ENCODE peak calls at places on chromosomes 13 and 19, in six cellular contexts. P, Z, U, N, I and J are unnamed samples.

GRCh38 chr13:52845766-52846566 is 2.5 kb downstream of the PCDH8 start:
- DNase-seq in P (peak), N (no peak), U (peak), I (no peak), Z (no peak), J (no peak)

GRCh38 chr19:44722131-44723121 is 23.5 kb downstream of the CEACAM16 start:
- DNase-seq in I (peak), N (no peak), Z (no peak), P (no peak), U (no peak), J (no peak)

GRCh38 chr13:95756072-95756471 is 79.1 kb downstream of the DNAJC3 start:
- DNase-seq in Z (no peak), I (no peak), N (no peak), P (peak), U (no peak), J (no peak)

GRCh38 chr13:113410472-113411201 is 42.7 kb downstream of the ADPRHL1 start:
- DNase-seq in N (peak), I (peak), Z (peak), P (peak), U (peak), J (peak)

GRCh38 chr19:12997967-12998940 is 3.0 kb downstream of the NFIX start:
- DNase-seq in Z (no peak), P (no peak), N (no peak), I (no peak), U (no peak), J (no peak)

GRCh38 chr19:39546599-39546998 is 6.6 kb upstream of the EID2 start:
- DNase-seq in P (no peak), Z (no peak), N (no peak), I (no peak), U (no peak), J (no peak)

GRCh38 chr19:58097783-58098681 is at the start of gene ZSCAN18:
- DNase-seq in Z (peak), N (peak), P (peak), I (peak), U (peak), J (peak)

GRCh38 chr19:47315125-47315821 is 5.6 kb downstream of the C5AR1 start:
- DNase-seq in U (peak), I (peak), Z (peak), P (peak), N (peak), J (no peak)

GRCh38 chr13:52345048-52345447 is 60.9 kb downstream of the THSD1 start:
- DNase-seq in I (no peak), P (peak), N (no peak), U (no peak), Z (no peak), J (no peak)

GRCh38 chr19:10420444-10421239 is at the start of gene PDE4A:
- DNase-seq in I (no peak), P (peak), U (no peak), Z (no peak), N (no peak), J (no peak)

GRCh38 chr13:39527961-39528720 is 74.9 kb downstream of the LHFPL6 start:
- DNase-seq in P (peak), U (no peak), I (no peak), Z (peak), N (peak), J (peak)

GRCh38 chr19:18128044-18128443 is 24.9 kb upstream of the PIK3R2 start:
- DNase-seq in Z (no peak), U (no peak), N (no peak), I (no peak), P (no peak), J (no peak)

GRCh38 chr19:13051581-13052165 is 51.0 kb downstream of the LYL1 start:
- DNase-seq in N (no peak), P (peak), Z (no peak), I (no peak), U (peak), J (no peak)

GRCh38 chr19:53927745-53928144 is 18.7 kb downstream of the CACNG7 start:
- DNase-seq in U (peak), N (peak), Z (peak), P (peak), I (no peak), J (peak)

GRCh38 chr13:85930108-85930507 is 130.9 kb upstream of the SLITRK6 start:
- DNase-seq in Z (no peak), I (no peak), N (no peak), U (no peak), P (no peak), J (no peak)

GRCh38 chr13:114319441-114319871 is 5.2 kb downstream of the CHAMP1 start:
- DNase-seq in Z (peak), I (no peak), U (no peak), N (peak), P (peak), J (peak)

GRCh38 chr13:46640843-46641242 is 87.9 kb downstream of the LRCH1 start:
- DNase-seq in I (no peak), U (no peak), N (no peak), P (no peak), Z (no peak), J (no peak)

GRCh38 chr19:351976-352625 is 7.5 kb upstream of the MIER2 start:
- DNase-seq in Z (no peak), P (no peak), I (peak), U (no peak), N (no peak), J (no peak)

GRCh38 chr19:38841787-38842438 is 7.9 kb downstream of the HNRNPL start:
- DNase-seq in U (no peak), P (no peak), Z (no peak), I (no peak), N (no peak), J (no peak)

GRCh38 chr19:19513671-19514070 is 1.7 kb downstream of the TSSK6 start:
- DNase-seq in Z (no peak), N (no peak), I (no peak), P (no peak), U (no peak), J (no peak)

GRCh38 chr13:23618341-23618740 is 48.1 kb downstream of the TNFRSF19 start:
- DNase-seq in Z (peak), P (peak), N (peak), I (no peak), U (no peak), J (peak)

GRCh38 chr19:38245826-38246498 is 10.2 kb downstream of the PPP1R14A start:
- DNase-seq in U (peak), N (no peak), I (no peak), Z (no peak), P (peak), J (no peak)

GRCh38 chr13:109200556-109200955 is 571.1 kb downstream of the MYO16 start:
- DNase-seq in Z (no peak), U (no peak), P (no peak), N (no peak), I (no peak), J (no peak)

GRCh38 chr13:77919351-77920294 is 992 bp upstream of the EDNRB start:
- DNase-seq in N (no peak), I (peak), U (peak), Z (no peak), P (peak), J (no peak)

GRCh38 chr13:91142572-91142971 is 204.9 kb upstream of the MIR17HG start:
- DNase-seq in U (no peak), P (peak), Z (no peak), N (no peak), I (no peak), J (no peak)

GRCh38 chr13:30696278-30697176 is 38.8 kb upstream of the ALOX5AP start:
- DNase-seq in N (no peak), U (no peak), Z (no peak), P (no peak), I (no peak), J (no peak)

GRCh38 chr13:20492641-20493040 is 33.0 kb downstream of the CRYL1 start:
- DNase-seq in Z (no peak), P (peak), I (no peak), U (peak), N (no peak), J (no peak)
- H3K4me3 ChIP-seq in Z (no peak), P (no peak), I (no peak), U (no peak), N (no peak), J (no peak)

GRCh38 chr19:33022472-33023116 is 42.1 kb downstream of the RHPN2 start:
- DNase-seq in U (no peak), P (no peak), I (no peak), Z (no peak), N (no peak), J (no peak)
- TF ChIP-seq CTCF in U (no peak), P (no peak), I (no peak), Z (no peak), N (no peak), J (no peak)

GRCh38 chr19:6739390-6739883 is at the start of gene TRIP10:
- DNase-seq in N (no peak), I (peak), Z (no peak), U (peak), P (peak), J (no peak)

GRCh38 chr19:6739884-6740588 is 556 bp downstream of the TRIP10 start:
- DNase-seq in I (no peak), P (no peak), N (no peak), U (no peak), Z (no peak), J (no peak)

GRCh38 chr19:6737284-6737872 is at the start of gene GPR108:
- DNase-seq in Z (peak), P (peak), U (peak), N (peak), I (peak), J (peak)

GRCh38 chr19:6737873-6738725 is 719 bp upstream of the GPR108 start:
- DNase-seq in Z (peak), P (peak), U (peak), I (peak), N (peak), J (no peak)

GRCh38 chr19:6738726-6739389 is 622 bp upstream of the TRIP10 start:
- DNase-seq in U (peak), P (peak), Z (no peak), I (no peak), N (no peak), J (peak)
- H3K4me3 ChIP-seq in U (peak), P (peak), Z (peak), I (peak), N (peak), J (peak)

DNA sequence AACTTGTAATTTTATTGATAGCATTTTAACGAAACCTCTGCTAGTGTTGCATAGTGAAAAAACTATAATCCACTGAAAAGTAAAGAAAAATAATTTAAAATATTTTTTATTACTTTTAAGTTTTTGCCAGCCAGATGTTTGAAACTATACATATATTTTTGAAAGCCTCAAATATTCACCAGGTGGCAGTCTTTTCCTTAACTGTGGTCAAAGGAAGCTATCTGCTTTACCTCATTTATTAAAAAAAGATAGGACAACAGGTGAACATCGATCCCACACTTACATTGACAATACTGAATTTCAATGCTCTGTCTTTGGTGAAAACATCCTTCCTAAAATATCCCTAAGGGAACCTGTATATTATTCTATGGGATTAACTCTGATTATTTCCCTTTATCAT is 100.5 kb downstream of the TRPC4 start:
- DNase-seq in P (peak), I (no peak), Z (no peak), N (no peak), U (no peak), J (no peak)
- TF ChIP-seq CTCF in P (peak), I (peak), Z (no peak), N (peak), U (no peak), J (no peak)

GRCh38 chr13:43129511-43130130 is 106.2 kb downstream of the DNAJC15 start:
- DNase-seq in Z (no peak), N (no peak), U (no peak), I (no peak), P (no peak), J (no peak)

GRCh38 chr13:43127103-43127817 is 103.9 kb downstream of the DNAJC15 start:
- DNase-seq in N (no peak), Z (no peak), P (no peak), I (no peak), U (no peak), J (no peak)

GRCh38 chr13:43127827-43128226 is 104.4 kb downstream of the DNAJC15 start:
- DNase-seq in I (no peak), U (no peak), N (no peak), Z (no peak), P (no peak), J (no peak)

GRCh38 chr13:43128504-43128929 is 105.1 kb downstream of the DNAJC15 start:
- DNase-seq in N (no peak), P (no peak), I (no peak), U (no peak), Z (no peak), J (no peak)

DNA sequence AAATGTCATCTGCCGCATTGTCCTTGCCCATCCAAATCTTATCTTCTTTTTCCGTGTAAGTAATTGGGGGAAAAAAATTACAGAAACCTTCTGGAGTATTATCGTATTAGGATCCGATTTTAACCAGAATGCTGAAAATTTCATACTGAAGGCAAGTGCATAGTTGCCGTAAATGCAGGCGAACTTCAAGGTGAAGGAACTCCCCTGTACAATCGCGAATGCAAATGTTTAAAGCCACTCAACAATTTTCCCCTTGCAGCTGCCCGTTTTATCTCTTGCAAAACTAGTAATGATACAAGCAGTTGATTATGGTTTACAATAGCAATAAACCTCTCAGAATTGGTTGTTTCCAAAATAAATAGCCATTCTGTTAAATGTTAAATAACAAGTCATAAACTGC is 105.6 kb downstream of the DNAJC15 start:
- DNase-seq in I (no peak), N (no peak), U (no peak), P (no peak), Z (no peak), J (no peak)
- H3K4me3 ChIP-seq in I (no peak), N (no peak), U (no peak), P (no peak), Z (no peak), J (no peak)

GRCh38 chr13:43787998-43788397 is 1.2 kb upstream of the ENOX1 start:
- DNase-seq in I (no peak), U (peak), Z (no peak), N (no peak), P (peak), J (no peak)
- TF ChIP-seq CTCF in I (no peak), U (peak), Z (peak), N (peak), P (peak), J (peak)

GRCh38 chr19:41218615-41219507 is at the start of gene AXL:
- DNase-seq in I (no peak), N (no peak), Z (peak), U (peak), P (peak), J (peak)
- H3K4me3 ChIP-seq in I (peak), N (peak), Z (peak), U (peak), P (peak), J (peak)

GRCh38 chr13:51004918-51005460 is 95.4 kb downstream of the RNASEH2B start:
- DNase-seq in I (no peak), U (no peak), N (no peak), Z (no peak), P (no peak), J (no peak)
- TF ChIP-seq CTCF in I (no peak), U (no peak), N (no peak), Z (no peak), P (no peak), J (no peak)